ENCODE peak calls at places on chromosomes 6 and 20, in ten cellular contexts. D is prostate gland, E is stomach, B is sigmoid colon, C is ovary, Q is H1, K is heart left ventricle, O is endothelial cell of umbilical vein, P is breast epithelium, V is HepG2. S is an unnamed sample.

GRCh38 chr20:61115627-61116026 is 136.4 kb upstream of the CDH4 start:
- DNase-seq in B (no peak), K (no peak), Q (no peak), D (no peak), P (no peak), O (no peak), C (no peak), E (no peak), V (no peak), S (no peak)

GRCh38 chr6:36127462-36128016 is 2.8 kb upstream of the MAPK13 start:
- DNase-seq in Q (no peak), P (no peak), O (peak), V (peak), D (no peak), E (peak), K (peak), C (no peak), B (peak), S (no peak)

GRCh38 chr20:47951521-47951951 is 166.3 kb upstream of the SULF2 start:
- DNase-seq in K (no peak), P (no peak), O (peak), Q (no peak), B (no peak), V (no peak), D (no peak), C (no peak), E (no peak), S (no peak)

GRCh38 chr6:126307859-126308258 is 32.1 kb upstream of the CENPW start:
- DNase-seq in D (no peak), Q (no peak), C (no peak), V (no peak), B (no peak), O (peak), P (no peak), K (no peak), E (no peak), S (no peak)

GRCh38 chr6:119129968-119130484 is 51.6 kb upstream of the FAM184A start:
- DNase-seq in C (no peak), V (peak), D (no peak), B (no peak), O (peak), Q (no peak), P (no peak), K (no peak), E (no peak), S (no peak)

GRCh38 chr20:2875690-2876203 is 2.5 kb downstream of the PTPRA start:
- DNase-seq in P (no peak), K (no peak), C (no peak), E (no peak), Q (no peak), B (no peak), V (no peak), D (no peak), O (no peak), S (no peak)

GRCh38 chr20:50368813-50369224 is 141.4 kb upstream of the PTPN1 start:
- DNase-seq in D (no peak), O (no peak), P (no peak), C (no peak), K (no peak), E (no peak), Q (no peak), B (no peak), V (peak), S (no peak)

GRCh38 chr20:52003976-52004375 is 187.6 kb downstream of the ZFP64 start:
- DNase-seq in C (no peak), D (no peak), E (no peak), B (no peak), K (no peak), V (no peak), P (no peak), Q (no peak), O (no peak), S (no peak)

GRCh38 chr6:32439708-32440214 is at the start of gene HLA-DRA:
- DNase-seq in Q (peak), D (no peak), K (no peak), C (no peak), B (no peak), P (no peak), O (peak), V (peak), E (no peak), S (no peak)

GRCh38 chr6:26576929-26577719 is 19.6 kb upstream of the ABT1 start:
- DNase-seq in C (peak), O (peak), P (no peak), E (no peak), B (no peak), K (no peak), Q (peak), V (peak), D (no peak), S (no peak)

GRCh38 chr20:48295445-48295903 is 510.2 kb upstream of the SULF2 start:
- DNase-seq in E (no peak), V (peak), Q (no peak), B (no peak), K (no peak), C (no peak), D (no peak), P (no peak), O (peak), S (no peak)

GRCh38 chr20:5140195-5140594 is 13.4 kb downstream of the CDS2 start:
- DNase-seq in Q (no peak), D (no peak), O (no peak), K (no peak), C (no peak), E (no peak), P (no peak), V (no peak), B (no peak), S (no peak)

GRCh38 chr20:35539756-35540212 is 2.1 kb upstream of the ERGIC3 start:
- DNase-seq in K (no peak), B (no peak), C (no peak), E (peak), Q (peak), V (peak), O (no peak), D (no peak), P (no peak), S (peak)

GRCh38 chr6:146289816-146290588 is 253.6 kb upstream of the RAB32 start:
- DNase-seq in O (peak), B (no peak), E (no peak), C (no peak), P (no peak), Q (no peak), D (no peak), V (no peak), K (no peak), S (no peak)

GRCh38 chr6:124679392-124679791 is 282.8 kb upstream of the RNF217 start:
- DNase-seq in Q (no peak), P (no peak), K (no peak), O (no peak), E (no peak), C (no peak), V (no peak), B (no peak), D (no peak), S (no peak)

GRCh38 chr6:124913056-124913455 is 49.2 kb upstream of the RNF217 start:
- DNase-seq in D (no peak), Q (no peak), C (no peak), E (no peak), O (no peak), V (no peak), K (no peak), B (no peak), P (no peak), S (no peak)

GRCh38 chr20:13173201-13173600 is 47.9 kb upstream of the ISM1 start:
- DNase-seq in D (no peak), P (no peak), K (no peak), O (no peak), V (no peak), B (no peak), Q (no peak), E (no peak), C (no peak), S (no peak)

DNA sequence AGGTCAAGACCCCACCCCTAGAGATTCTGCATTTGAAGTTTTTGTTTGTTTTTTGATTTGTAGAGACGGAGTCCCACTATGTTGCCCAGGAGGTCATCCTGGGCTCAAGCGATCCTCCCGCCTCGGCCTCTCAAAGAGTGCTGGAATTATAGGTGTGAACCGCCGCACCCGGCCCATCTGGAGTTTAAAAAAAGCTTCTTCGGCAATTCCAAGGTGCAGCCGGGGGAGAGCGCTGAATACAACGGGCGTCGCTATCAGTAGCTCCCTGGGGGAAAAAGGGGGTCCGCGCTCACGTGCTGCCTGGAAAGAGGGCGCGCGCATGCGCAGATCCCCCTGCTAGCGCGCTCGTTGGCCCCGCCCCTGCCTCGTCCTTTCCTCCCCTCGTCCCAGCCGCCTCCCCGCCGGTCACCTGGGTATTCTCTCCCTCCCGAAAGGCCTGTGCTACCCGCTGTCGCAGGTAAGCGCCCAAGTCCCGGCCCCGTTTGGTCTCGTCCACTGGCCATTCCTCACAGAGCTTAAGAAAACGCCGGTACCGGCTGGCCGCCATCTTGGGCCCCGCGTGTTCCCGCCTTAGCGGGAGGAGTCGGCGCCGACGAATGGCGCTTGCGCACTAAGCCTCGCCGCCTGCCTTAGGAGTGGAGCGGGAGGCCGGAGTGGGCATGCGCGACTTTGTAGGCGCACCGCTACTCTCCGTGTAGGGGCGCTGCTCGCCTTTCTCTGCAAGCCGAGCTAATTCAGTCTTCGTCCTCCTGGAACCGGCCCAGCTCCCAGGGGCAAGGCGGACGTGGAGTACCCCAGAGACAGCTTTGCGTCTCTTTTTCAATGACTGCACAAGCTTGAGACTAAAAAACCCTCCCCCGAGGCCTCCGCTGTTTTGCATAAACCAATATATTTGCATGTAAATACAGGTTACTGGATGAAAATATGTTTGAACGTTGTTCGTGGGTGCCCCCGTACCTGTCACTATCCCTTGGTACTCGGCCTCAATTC is at the start of gene UQCC2:
- DNase-seq in D (peak), P (peak), C (peak), V (peak), K (peak), O (peak), E (peak), Q (peak), B (peak), S (peak)
- TF ChIP-seq POLR2A in D (peak), P (peak), C (peak), V (peak), K (no peak), O (peak), E (peak), Q (peak), B (peak), S (peak)

GRCh38 chr20:40843251-40843650 is 154.2 kb upstream of the MAFB start:
- DNase-seq in E (no peak), K (no peak), P (no peak), Q (no peak), C (no peak), V (no peak), B (no peak), O (no peak), D (no peak), S (no peak)
- TF ChIP-seq CTCF in E (no peak), K (no peak), P (no peak), Q (no peak), C (no peak), V (no peak), B (no peak), O (no peak), D (no peak), S (no peak)

GRCh38 chr20:1287787-1288569 is 21.9 kb downstream of the SNPH start:
- DNase-seq in C (no peak), B (peak), O (no peak), K (no peak), Q (no peak), V (no peak), P (no peak), D (no peak), E (no peak), S (no peak)

GRCh38 chr20:1294497-1294896 is 28.4 kb downstream of the SNPH start:
- DNase-seq in K (no peak), E (no peak), O (no peak), P (no peak), B (peak), V (no peak), C (no peak), Q (no peak), D (no peak), S (no peak)

GRCh38 chr20:1292620-1293019 is 26.5 kb downstream of the SNPH start:
- DNase-seq in C (no peak), V (no peak), Q (no peak), P (no peak), D (no peak), K (no peak), E (no peak), B (peak), O (no peak), S (no peak)

GRCh38 chr20:1293641-1294379 is 27.7 kb downstream of the SNPH start:
- DNase-seq in C (no peak), B (peak), K (no peak), E (no peak), P (no peak), O (no peak), Q (no peak), D (no peak), V (no peak), S (no peak)

GRCh38 chr20:1291191-1291741 is 25.2 kb downstream of the SNPH start:
- DNase-seq in O (peak), P (no peak), D (no peak), B (no peak), K (no peak), E (no peak), V (no peak), Q (no peak), C (no peak), S (no peak)
- H3K27ac ChIP-seq in O (no peak), P (no peak), D (no peak), B (no peak), K (no peak), E (peak), V (no peak), Q (no peak), C (no peak), S (no peak)

GRCh38 chr6:8017705-8018104 is 46.5 kb downstream of the BLOC1S5 start:
- DNase-seq in Q (no peak), C (no peak), O (no peak), K (no peak), D (no peak), E (no peak), P (no peak), V (no peak), B (no peak), S (no peak)
- TF ChIP-seq POLR2A in Q (no peak), C (no peak), O (no peak), K (no peak), D (no peak), E (no peak), P (no peak), V (no peak), B (no peak), S (no peak)

GRCh38 chr6:113464959-113465358 is 392.2 kb upstream of the MARCKS start:
- DNase-seq in C (no peak), O (peak), D (no peak), V (no peak), P (no peak), E (no peak), B (no peak), Q (no peak), K (no peak), S (no peak)

GRCh38 chr6:113457751-113458150 is 399.4 kb upstream of the MARCKS start:
- DNase-seq in B (no peak), P (no peak), O (no peak), C (no peak), D (no peak), K (no peak), Q (no peak), E (no peak), V (no peak), S (no peak)

GRCh38 chr6:113464536-113464935 is 392.6 kb upstream of the MARCKS start:
- DNase-seq in V (no peak), Q (no peak), O (no peak), D (no peak), C (no peak), P (no peak), B (no peak), E (no peak), K (no peak), S (no peak)

GRCh38 chr6:113458368-113459010 is 398.7 kb upstream of the MARCKS start:
- DNase-seq in C (no peak), B (no peak), O (peak), V (no peak), E (no peak), K (no peak), P (no peak), Q (no peak), D (no peak), S (no peak)

GRCh38 chr6:113461153-113461897 is 395.8 kb upstream of the MARCKS start:
- DNase-seq in V (peak), O (peak), B (no peak), D (no peak), C (no peak), Q (no peak), E (no peak), K (no peak), P (no peak), S (no peak)
- TF ChIP-seq CTCF in V (peak), O (peak), B (no peak), D (no peak), C (no peak), Q (peak), E (no peak), K (no peak), P (no peak), S (no peak)

DNA sequence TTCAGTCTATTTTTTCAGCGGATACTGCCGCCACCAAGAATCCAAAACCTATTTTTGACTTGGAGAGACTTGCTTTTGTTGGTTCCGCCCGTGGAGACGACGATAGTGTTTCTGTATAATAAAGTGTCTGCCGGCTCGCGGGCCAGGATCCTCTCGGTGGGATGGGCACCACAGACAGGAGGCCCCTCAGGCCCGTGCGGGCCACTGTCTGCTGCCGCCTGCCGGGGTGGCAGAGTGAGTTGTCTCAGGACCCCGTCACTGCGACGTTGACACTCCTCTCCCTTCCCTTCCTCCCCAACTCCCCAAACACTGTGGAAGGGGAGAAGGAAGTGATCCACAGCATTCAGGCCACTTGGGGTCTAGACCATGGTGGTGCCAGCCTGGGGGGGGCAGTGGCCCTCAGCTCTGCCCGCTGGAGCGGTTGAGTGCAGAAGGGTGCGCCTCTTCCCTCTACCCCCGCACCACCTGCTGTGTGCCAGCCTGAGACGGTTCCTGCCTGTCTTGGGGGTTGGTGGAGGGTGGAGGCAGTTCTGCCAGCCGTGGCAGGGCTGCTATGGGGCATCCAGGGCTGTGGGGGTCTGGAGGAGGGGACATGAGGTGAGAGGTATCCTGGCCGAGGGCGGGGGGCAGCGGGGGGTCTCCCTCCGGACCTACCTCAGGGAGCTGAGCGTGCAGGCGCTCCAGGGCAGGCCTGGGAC is 17.5 kb downstream of the RBM38 start:
- DNase-seq in D (no peak), O (no peak), B (no peak), K (peak), Q (no peak), P (no peak), V (no peak), C (no peak), E (no peak), S (no peak)
- H3K27ac ChIP-seq in D (no peak), O (no peak), B (peak), K (no peak), Q (no peak), P (peak), V (no peak), C (no peak), E (peak), S (peak)

DNA sequence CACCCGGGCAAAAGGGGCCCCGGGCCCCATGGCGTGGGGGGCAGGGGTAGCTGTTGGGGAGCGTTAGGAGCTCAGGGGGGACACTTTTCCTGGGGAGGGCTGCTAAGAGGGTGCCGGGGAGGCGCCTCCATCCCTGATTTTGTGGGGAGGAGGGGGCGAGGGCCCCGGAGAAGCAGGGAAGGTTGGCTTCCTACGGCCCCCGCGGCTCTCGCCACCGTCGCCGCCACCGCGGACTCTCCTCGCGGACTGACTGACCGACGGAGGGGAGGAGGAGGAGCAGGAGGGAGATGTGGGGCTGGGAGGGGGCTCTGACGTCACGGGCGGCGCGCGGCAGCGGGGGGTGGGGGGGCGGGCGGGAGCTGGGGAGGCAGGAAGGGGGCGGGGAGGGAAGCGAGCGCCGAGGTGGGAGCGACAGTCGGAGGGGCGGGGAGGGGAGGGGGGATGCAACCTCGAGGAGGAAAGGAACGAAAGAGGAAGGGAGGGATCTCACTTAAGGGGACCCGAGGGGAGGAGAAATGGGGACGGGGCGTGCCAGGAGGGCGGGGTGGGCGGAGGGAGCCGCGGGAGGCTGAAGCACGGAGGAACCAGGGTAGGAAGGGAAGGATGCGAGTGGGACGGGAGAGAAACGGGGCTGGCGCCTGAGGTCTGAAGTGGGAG is 5.1 kb downstream of the GABBR1 start:
- DNase-seq in V (no peak), E (peak), Q (peak), C (peak), D (peak), O (peak), P (no peak), B (peak), K (peak), S (peak)
- TF ChIP-seq POLR2A in V (no peak), E (no peak), Q (peak), C (peak), D (peak), O (peak), P (peak), B (no peak), K (no peak), S (peak)

DNA sequence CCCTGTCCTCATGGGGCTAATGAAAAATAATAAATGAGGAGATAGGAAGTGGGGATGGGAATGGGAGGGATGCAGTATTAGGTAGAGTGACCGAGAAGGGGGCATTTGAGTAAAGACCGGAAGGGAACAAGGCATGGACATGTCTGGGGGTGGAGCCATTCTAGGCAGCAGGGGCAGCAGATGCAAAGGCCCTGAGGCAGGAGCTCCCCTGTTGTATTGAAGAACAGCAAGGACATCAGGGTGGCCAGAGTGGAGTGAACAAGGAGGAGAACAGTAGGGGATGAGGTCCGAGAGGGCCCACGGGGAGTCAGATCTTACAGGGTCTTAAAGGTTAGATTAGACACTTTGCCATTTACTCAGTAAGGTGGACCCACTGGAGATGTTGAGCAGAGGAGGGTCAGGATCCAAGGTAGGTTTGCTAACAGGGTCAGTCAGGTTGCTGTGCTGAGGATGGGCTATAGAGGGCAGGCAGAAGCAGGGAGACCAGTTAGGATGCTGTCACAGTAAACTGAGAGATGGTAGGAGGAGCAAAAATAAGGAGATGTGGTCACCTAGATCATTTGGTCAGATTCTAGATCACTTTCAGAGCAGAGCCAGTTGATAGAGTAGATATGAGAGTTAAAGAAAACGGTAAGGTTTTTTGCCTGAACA is 18.7 kb downstream of the TAF8 start:
- DNase-seq in Q (no peak), P (no peak), B (no peak), D (no peak), O (no peak), C (no peak), V (no peak), E (no peak), K (peak), S (no peak)
- TF ChIP-seq CTCF in Q (peak), P (no peak), B (no peak), D (no peak), O (no peak), C (no peak), V (no peak), E (no peak), K (no peak), S (no peak)